ENCODE peak calls at places on chromosomes 1 and 21, in four cellular contexts. J is HFFc6, D is B cell, Z is left ventricle myocardium inferior. C is an unnamed sample.

GRCh38 chr1:198763298-198763714 is 124.5 kb downstream of the PTPRC start:
- DNase-seq in Z (no peak), D (no peak), J (no peak), C (no peak)

GRCh38 chr1:10056599-10056987 is 23.8 kb downstream of the UBE4B start:
- DNase-seq in D (no peak), Z (no peak), J (no peak), C (no peak)

GRCh38 chr1:113534130-113534817 is 144.0 kb downstream of the MAGI3 start:
- DNase-seq in D (no peak), J (peak), Z (no peak), C (no peak)

GRCh38 chr1:157490337-157491165 is 61.8 kb downstream of the FCRL5 start:
- DNase-seq in J (peak), D (peak), Z (peak), C (no peak)

GRCh38 chr21:32457962-32458361 is 45.5 kb downstream of the EVA1C start:
- DNase-seq in D (no peak), J (no peak), Z (no peak), C (no peak)

GRCh38 chr1:3552176-3552575 is 59.1 kb downstream of the MEGF6 start:
- DNase-seq in J (no peak), D (no peak), Z (no peak), C (no peak)

GRCh38 chr1:89907669-89908293 is 86.9 kb downstream of the LRRC8D start:
- DNase-seq in Z (no peak), J (peak), D (no peak), C (no peak)

GRCh38 chr21:34129039-34129891 is 55.9 kb downstream of the MRPS6 start:
- DNase-seq in D (no peak), J (peak), Z (peak), C (no peak)

GRCh38 chr1:247060771-247061170 is 17.8 kb downstream of the ZNF670 start:
- DNase-seq in Z (no peak), D (no peak), J (no peak), C (no peak)

GRCh38 chr1:72224506-72224905 is 57.8 kb downstream of the NEGR1 start:
- DNase-seq in Z (no peak), D (no peak), J (no peak), C (no peak)

GRCh38 chr1:157460381-157460780 is 91.9 kb downstream of the FCRL5 start:
- DNase-seq in J (no peak), D (no peak), Z (no peak), C (no peak)

GRCh38 chr1:233113009-233113712 is 162.8 kb downstream of the NTPCR start:
- DNase-seq in Z (peak), D (no peak), J (peak), C (peak)

GRCh38 chr1:15610167-15610566 is 7.1 kb upstream of the DDI2 start:
- DNase-seq in D (no peak), Z (no peak), J (no peak), C (no peak)

GRCh38 chr21:33115586-33116541 is 45.9 kb downstream of the OLIG1 start:
- DNase-seq in J (no peak), Z (no peak), D (no peak), C (no peak)

GRCh38 chr21:31218830-31219608 is 125.0 kb downstream of the TIAM1 start:
- DNase-seq in D (no peak), Z (peak), J (no peak), C (no peak)

GRCh38 chr1:36157115-36157903 is 1.3 kb downstream of the MAP7D1 start:
- DNase-seq in Z (no peak), D (no peak), J (no peak), C (no peak)

GRCh38 chr1:229156819-229157218 is 114.1 kb upstream of the RAB4A start:
- DNase-seq in D (no peak), Z (no peak), J (no peak), C (no peak)

GRCh38 chr1:93251966-93252365 is 71.4 kb downstream of the CCDC18 start:
- DNase-seq in D (no peak), J (no peak), Z (no peak), C (no peak)

GRCh38 chr1:86380257-86380861 is 15.8 kb downstream of the ODF2L start:
- DNase-seq in D (no peak), J (peak), Z (no peak), C (no peak)

GRCh38 chr1:237467320-237467719 is 423.4 kb downstream of the ZP4 start:
- DNase-seq in J (no peak), D (no peak), Z (no peak), C (no peak)

GRCh38 chr1:20308569-20308968 is 17.9 kb downstream of the VWA5B1 start:
- DNase-seq in J (no peak), D (no peak), Z (peak), C (no peak)

GRCh38 chr1:3058263-3059030 is 10.6 kb upstream of the PRDM16 start:
- DNase-seq in D (no peak), Z (no peak), J (no peak), C (peak)

GRCh38 chr1:8421721-8422120 is 103.8 kb downstream of the SLC45A1 start:
- DNase-seq in J (peak), Z (no peak), D (no peak), C (no peak)

GRCh38 chr1:247156787-247157232 is 15.0 kb downstream of the ZNF124 start:
- DNase-seq in Z (no peak), J (no peak), D (no peak), C (no peak)

DNA sequence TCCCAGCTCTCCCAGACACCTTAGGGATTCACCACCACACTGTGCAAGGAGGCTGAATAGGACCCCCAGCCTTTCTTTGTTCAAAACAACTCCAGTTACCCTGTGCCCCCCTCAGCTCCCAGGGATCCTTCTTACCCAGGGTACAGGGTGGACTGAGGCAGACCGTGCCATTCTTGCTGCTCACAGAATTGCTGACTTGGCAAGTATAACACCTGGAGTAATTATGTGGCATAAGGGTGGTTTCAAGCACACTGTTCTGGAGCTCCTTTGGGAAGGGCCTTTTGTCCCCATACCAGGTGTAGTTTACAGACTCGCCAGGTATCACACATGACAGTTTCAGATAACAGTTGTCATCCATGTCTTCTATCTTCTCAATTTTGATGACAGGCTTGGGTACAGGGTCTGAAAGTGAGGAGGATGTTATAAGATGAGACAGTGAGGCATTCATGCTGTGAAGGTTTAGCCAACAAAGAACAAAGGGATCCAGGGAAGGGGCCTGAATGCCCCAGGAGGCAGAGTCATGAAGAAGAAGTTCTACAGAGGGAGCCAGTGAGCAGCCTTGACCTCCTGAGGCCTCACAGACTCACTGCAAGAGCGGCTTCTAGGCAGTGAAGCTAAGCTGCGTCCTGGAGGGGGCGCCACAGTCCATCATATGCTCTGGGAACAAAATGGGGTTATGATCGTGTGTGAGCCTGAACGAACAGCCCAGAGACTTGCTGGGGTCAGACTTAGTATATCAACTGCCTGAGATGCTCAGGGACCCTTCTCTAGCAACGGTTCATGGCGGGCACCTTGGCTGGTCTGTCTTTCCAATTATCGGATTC is 30.3 kb downstream of the CD48 start:
- DNase-seq in D (peak), Z (peak), J (peak), C (peak)
- TF ChIP-seq CTCF in D (peak), Z (peak), J (peak), C (peak)

DNA sequence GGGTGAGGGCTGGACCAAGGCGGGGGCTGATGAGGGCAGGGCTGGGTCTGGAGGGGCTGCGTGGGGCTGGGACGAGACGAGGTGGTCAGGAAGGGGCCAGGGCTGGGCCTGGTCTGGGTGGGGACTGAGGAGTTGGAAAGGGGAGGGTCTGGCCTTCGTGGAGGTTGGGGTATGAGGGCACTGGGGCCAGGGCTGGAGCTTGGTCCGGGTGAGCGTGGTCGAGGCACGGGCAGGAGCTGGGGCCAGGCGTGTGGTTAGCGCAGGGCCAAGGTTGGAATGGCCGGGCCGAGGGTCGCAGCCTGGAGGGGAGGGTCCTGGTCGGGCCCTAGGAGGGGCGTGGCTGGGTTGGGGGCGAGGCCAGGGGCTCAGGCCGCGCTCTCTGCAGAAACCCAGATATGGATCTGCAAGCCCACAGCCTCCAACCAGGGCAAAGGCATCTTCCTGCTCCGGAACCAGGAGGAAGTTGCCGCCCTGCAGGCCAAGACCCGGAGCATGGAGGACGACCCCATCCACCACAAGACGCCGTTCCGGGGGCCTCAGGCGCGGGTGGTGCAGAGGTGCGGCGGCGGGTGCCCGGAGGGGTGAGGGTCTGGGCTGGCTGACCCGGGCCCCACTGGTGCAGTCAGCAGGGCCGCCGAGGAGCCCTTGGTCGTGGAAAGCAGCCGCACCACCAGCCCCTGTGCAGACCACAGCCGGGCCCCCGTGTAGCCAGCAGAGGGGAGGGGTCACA is 9.0 kb downstream of the TTLL10 start:
- DNase-seq in Z (peak), J (no peak), D (no peak), C (no peak)
- TF ChIP-seq CTCF in Z (no peak), J (no peak), D (no peak), C (no peak)

DNA sequence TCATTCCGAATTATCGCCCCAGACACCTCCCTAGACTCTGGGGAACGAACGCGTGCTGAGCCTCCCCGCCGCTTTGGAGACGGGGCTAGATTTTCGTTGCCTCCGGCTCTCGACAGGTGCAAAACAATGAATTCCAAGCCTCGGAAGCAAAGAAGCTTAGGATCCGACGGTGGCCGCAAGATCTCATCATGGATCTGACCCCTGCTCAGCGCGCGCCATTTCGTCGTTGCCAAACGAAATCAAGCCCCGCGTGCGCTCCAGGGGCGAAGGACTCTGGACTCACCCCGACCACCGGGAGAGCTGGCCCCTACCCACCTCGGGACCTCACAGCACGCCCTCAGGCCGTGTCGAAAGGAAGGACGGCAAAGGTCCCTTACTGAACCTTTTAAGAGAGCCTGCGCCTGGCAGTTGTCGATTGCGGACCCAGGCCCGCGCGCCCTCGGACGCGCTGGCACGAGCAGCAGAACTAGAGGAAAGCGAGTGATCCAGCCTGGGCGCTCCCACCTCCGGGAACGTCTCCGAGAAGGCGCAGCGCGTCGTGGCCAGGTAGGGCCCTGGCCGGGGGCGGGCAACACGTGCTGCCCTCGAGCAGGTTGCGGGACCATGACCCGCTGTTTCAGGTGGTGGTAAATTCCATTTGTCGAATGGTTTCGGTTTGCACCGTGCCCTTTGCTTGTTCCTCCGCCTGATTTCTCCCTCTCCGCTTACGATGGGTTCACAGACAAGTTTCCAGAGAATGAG is 1.6 kb upstream of the RUNX3 start:
- DNase-seq in J (no peak), D (no peak), Z (no peak), C (no peak)
- TF ChIP-seq CTCF in J (no peak), D (no peak), Z (no peak), C (no peak)

GRCh38 chr1:55445416-55445815 is 230.3 kb upstream of the USP24 start:
- DNase-seq in J (no peak), Z (no peak), D (no peak), C (no peak)

GRCh38 chr1:55444660-55445059 is 229.5 kb upstream of the USP24 start:
- DNase-seq in J (no peak), D (no peak), Z (no peak), C (no peak)

GRCh38 chr1:55441474-55441873 is 226.3 kb upstream of the USP24 start:
- DNase-seq in J (no peak), D (no peak), Z (no peak), C (no peak)

GRCh38 chr1:55446351-55446750 is 231.2 kb upstream of the USP24 start:
- DNase-seq in D (no peak), J (peak), Z (no peak), C (no peak)

DNA sequence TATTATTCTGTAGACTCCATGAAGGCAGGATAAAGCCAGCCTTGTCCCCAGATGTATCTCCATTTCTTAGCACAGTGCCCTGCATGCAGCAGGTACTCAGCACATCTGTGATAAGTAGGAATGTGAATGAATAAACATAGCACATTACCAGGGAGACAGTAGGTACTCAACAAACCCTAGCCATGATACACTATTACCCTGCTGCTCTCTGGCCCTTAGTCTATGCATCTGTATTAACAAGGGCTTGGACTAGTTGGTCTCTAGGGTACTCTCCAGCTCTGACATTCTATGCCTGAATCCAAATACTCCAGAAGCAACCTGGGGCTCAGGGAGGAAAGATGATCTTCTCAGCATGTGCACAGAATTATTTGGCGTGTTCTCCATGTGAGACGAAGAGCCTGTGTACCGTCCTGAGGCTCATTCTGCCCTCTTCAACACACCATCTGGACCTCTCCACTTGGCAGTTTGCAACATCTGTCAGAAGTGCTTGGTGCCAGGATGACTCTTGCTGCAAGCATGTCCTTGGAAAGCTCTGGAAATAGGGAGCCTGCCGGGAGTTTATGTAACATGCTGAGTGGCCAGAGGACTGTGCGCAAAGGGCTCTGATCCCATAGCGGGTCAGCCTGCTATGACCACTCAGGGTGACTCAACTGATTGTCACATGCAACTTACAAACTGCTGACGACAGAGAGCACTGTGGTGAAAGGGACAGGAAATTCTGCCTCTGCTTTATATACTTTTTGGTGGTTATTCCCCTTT is 228.2 kb upstream of the USP24 start:
- DNase-seq in D (no peak), Z (peak), J (peak), C (no peak)
- TF ChIP-seq CTCF in D (no peak), Z (no peak), J (peak), C (no peak)

GRCh38 chr1:23567629-23567995 is 8.3 kb upstream of the ID3 start:
- DNase-seq in Z (no peak), D (no peak), J (no peak), C (no peak)

GRCh38 chr1:23568608-23569383 is 9.5 kb upstream of the ID3 start:
- DNase-seq in Z (no peak), J (no peak), D (no peak), C (no peak)

GRCh38 chr1:23567996-23568607 is 8.8 kb upstream of the ID3 start:
- DNase-seq in D (no peak), Z (peak), J (no peak), C (no peak)

GRCh38 chr1:23563755-23564374 is 4.6 kb upstream of the ID3 start:
- DNase-seq in Z (no peak), D (no peak), J (no peak), C (no peak)

GRCh38 chr1:23566304-23566703 is 7.0 kb upstream of the ID3 start:
- DNase-seq in Z (no peak), J (no peak), D (no peak), C (no peak)
- TF ChIP-seq CTCF in Z (no peak), J (peak), D (no peak), C (no peak)

GRCh38 chr1:118132000-118132399 is 53.0 kb downstream of the SPAG17 start:
- DNase-seq in D (no peak), J (no peak), Z (no peak), C (no peak)
- TF ChIP-seq CTCF in D (no peak), J (no peak), Z (no peak), C (no peak)

C was measured in CD14-positive monocyte.